ENCODE peak calls at places on chromosomes 13 and 19, in eight cellular contexts. O is body of pancreas, K is ascending aorta, Z is lower lobe of right lung, U is progenitor cell of endocrine pancreas, X is mucosa of descending colon, E is Calu3, P is RWPE1. H is an unnamed sample.

GRCh38 chr19:47826800-47827199 is 5.1 kb downstream of the CRX start:
- DNase-seq in O (no peak), K (no peak), Z (no peak), U (no peak), X (no peak), E (no peak), P (no peak), H (no peak)

GRCh38 chr13:105878119-105878518 is 657.3 kb downstream of the EFNB2 start:
- DNase-seq in O (no peak), K (no peak), Z (no peak), U (no peak), X (no peak), E (no peak), P (no peak), H (no peak)

GRCh38 chr13:68319384-68319783 is 1089.2 kb upstream of the PCDH9 start:
- DNase-seq in O (no peak), K (no peak), Z (no peak), U (no peak), X (no peak), E (no peak), P (no peak), H (no peak)

GRCh38 chr13:40809471-40809870 is 20.1 kb downstream of the SLC25A15 start:
- DNase-seq in O (no peak), K (no peak), Z (no peak), U (no peak), X (no peak), E (no peak), P (no peak), H (no peak)

GRCh38 chr13:98273824-98274786 is 97.0 kb upstream of the RNF113B start:
- DNase-seq in O (peak), K (no peak), Z (no peak), U (no peak), X (no peak), E (no peak), P (no peak), H (no peak)

GRCh38 chr19:46890423-46891170 is 29.8 kb downstream of the ARHGAP35 start:
- DNase-seq in O (peak), K (no peak), Z (no peak), U (no peak), X (no peak), E (peak), P (no peak), H (no peak)

GRCh38 chr13:20360041-20360491 is 127.9 kb upstream of the GJB6 start:
- DNase-seq in O (peak), K (no peak), Z (no peak), U (no peak), X (no peak), E (no peak), P (no peak), H (no peak)

GRCh38 chr13:100244431-100244830 is 155.5 kb downstream of the PCCA start:
- DNase-seq in O (no peak), K (no peak), Z (no peak), U (no peak), X (no peak), E (no peak), P (no peak), H (no peak)

GRCh38 chr19:13207237-13208130 is 57.3 kb downstream of the IER2 start:
- DNase-seq in O (no peak), K (no peak), Z (peak), U (no peak), X (peak), E (no peak), P (peak), H (no peak)

GRCh38 chr19:12727745-12728433 is 4.2 kb upstream of the TNPO2 start:
- DNase-seq in O (no peak), K (no peak), Z (no peak), U (no peak), X (no peak), E (no peak), P (no peak), H (no peak)

GRCh38 chr13:110597041-110597689 is 18.2 kb upstream of the NAXD start:
- DNase-seq in O (no peak), K (no peak), Z (no peak), U (no peak), X (no peak), E (no peak), P (no peak), H (no peak)

GRCh38 chr19:5961969-5962945 is 15.7 kb downstream of the RANBP3 start:
- DNase-seq in O (peak), K (no peak), Z (peak), U (peak), X (peak), E (peak), P (no peak), H (peak)

GRCh38 chr13:34076319-34076718 is 258.4 kb downstream of the RFC3 start:
- DNase-seq in O (no peak), K (no peak), Z (no peak), U (no peak), X (no peak), E (no peak), P (no peak), H (no peak)

GRCh38 chr19:41553804-41554203 is 22.2 kb upstream of the CEACAM21 start:
- DNase-seq in O (no peak), K (no peak), Z (no peak), U (no peak), X (no peak), E (no peak), P (no peak), H (no peak)

GRCh38 chr13:83503424-83503823 is 378.9 kb downstream of the SLITRK1 start:
- DNase-seq in O (no peak), K (no peak), Z (no peak), U (no peak), X (no peak), E (no peak), P (no peak), H (no peak)

GRCh38 chr13:44172411-44172810 is 201.2 kb upstream of the SERP2 start:
- DNase-seq in O (no peak), K (no peak), Z (no peak), U (no peak), X (no peak), E (no peak), P (no peak), H (no peak)

GRCh38 chr19:50361290-50362029 is 4.0 kb downstream of the NAPSA start:
- DNase-seq in O (no peak), K (no peak), Z (peak), U (no peak), X (no peak), E (no peak), P (no peak), H (no peak)

GRCh38 chr13:112764028-112764427 is 74.2 kb downstream of the ATP11A start:
- DNase-seq in O (no peak), K (no peak), Z (no peak), U (no peak), X (no peak), E (no peak), P (no peak), H (no peak)

GRCh38 chr19:12232961-12233360 is 61.7 kb downstream of the ZNF44 start:
- DNase-seq in O (no peak), K (no peak), Z (no peak), U (no peak), X (no peak), E (no peak), P (no peak), H (no peak)

GRCh38 chr13:104314926-104315535 is 1248.8 kb upstream of the SLC10A2 start:
- DNase-seq in O (no peak), K (no peak), Z (no peak), U (no peak), X (no peak), E (no peak), P (no peak), H (no peak)

GRCh38 chr19:19276851-19277250 is 3.8 kb upstream of the TM6SF2 start:
- DNase-seq in O (no peak), K (no peak), Z (no peak), U (no peak), X (no peak), E (no peak), P (no peak), H (peak)

GRCh38 chr19:51031880-51032225 is 2.9 kb downstream of the KLK12 start:
- DNase-seq in O (no peak), K (no peak), Z (no peak), U (no peak), X (no peak), E (no peak), P (no peak), H (no peak)

GRCh38 chr19:38317104-38317612 is 1.4 kb upstream of the YIF1B start:
- DNase-seq in O (no peak), K (no peak), Z (no peak), U (no peak), X (no peak), E (no peak), P (no peak), H (no peak)

GRCh38 chr19:12792048-12792852 is 964 bp downstream of the JUNB start:
- DNase-seq in O (peak), K (peak), Z (peak), U (no peak), X (peak), E (peak), P (no peak), H (peak)

GRCh38 chr13:24263652-24264051 is 45.7 kb upstream of the C1QTNF9 start:
- DNase-seq in O (no peak), K (no peak), Z (no peak), U (no peak), X (no peak), E (no peak), P (no peak), H (no peak)

GRCh38 chr13:66180806-66181205 is 1049.3 kb downstream of the PCDH9 start:
- DNase-seq in O (no peak), K (no peak), Z (no peak), U (no peak), X (no peak), E (no peak), P (no peak), H (no peak)

GRCh38 chr19:35276706-35277281 is 5.5 kb upstream of the HAMP start:
- DNase-seq in O (no peak), K (no peak), Z (no peak), U (no peak), X (no peak), E (no peak), P (no peak), H (no peak)

GRCh38 chr19:47005873-47006272 is 13.8 kb upstream of the NPAS1 start:
- DNase-seq in O (no peak), K (no peak), Z (no peak), U (no peak), X (no peak), E (peak), P (no peak), H (no peak)

GRCh38 chr19:31100945-31101344 is 248.3 kb downstream of the TSHZ3 start:
- DNase-seq in O (no peak), K (no peak), Z (no peak), U (no peak), X (no peak), E (no peak), P (no peak), H (no peak)

GRCh38 chr19:43362179-43362578 is 8.7 kb downstream of the CD177 start:
- DNase-seq in O (no peak), K (no peak), Z (no peak), U (no peak), X (no peak), E (no peak), P (no peak), H (no peak)

GRCh38 chr13:20869540-20869939 is 33.0 kb downstream of the XPO4 start:
- DNase-seq in O (no peak), K (no peak), Z (no peak), U (no peak), X (no peak), E (no peak), P (no peak), H (no peak)

GRCh38 chr19:920051-920857 is 3.1 kb downstream of the KISS1R start:
- DNase-seq in O (peak), K (no peak), Z (no peak), U (no peak), X (peak), E (peak), P (no peak), H (no peak)

GRCh38 chr13:73717632-73718031 is 416.6 kb downstream of the KLF12 start:
- DNase-seq in O (peak), K (no peak), Z (no peak), U (no peak), X (no peak), E (no peak), P (no peak), H (no peak)

GRCh38 chr19:34480971-34481821 is at the start of gene WTIP:
- DNase-seq in O (peak), K (peak), Z (peak), U (peak), X (peak), E (peak), P (peak), H (peak)

GRCh38 chr13:80312967-80313366 is 28.0 kb downstream of the SPRY2 start:
- DNase-seq in O (no peak), K (no peak), Z (no peak), U (no peak), X (no peak), E (no peak), P (no peak), H (no peak)

GRCh38 chr19:39078436-39079200 is 5.5 kb upstream of the ACP7 start:
- DNase-seq in O (no peak), K (no peak), Z (no peak), U (no peak), X (no peak), E (peak), P (peak), H (no peak)

GRCh38 chr19:19452241-19453128 is 47.0 kb downstream of the GATAD2A start:
- DNase-seq in O (no peak), K (no peak), Z (peak), U (no peak), X (peak), E (no peak), P (no peak), H (no peak)

GRCh38 chr13:85806553-85807175 is 7.4 kb upstream of the SLITRK6 start:
- DNase-seq in O (no peak), K (no peak), Z (no peak), U (no peak), X (no peak), E (no peak), P (peak), H (no peak)

GRCh38 chr13:30738526-30738925 is 3.2 kb downstream of the ALOX5AP start:
- DNase-seq in O (no peak), K (no peak), Z (no peak), U (no peak), X (no peak), E (no peak), P (no peak), H (no peak)

GRCh38 chr13:30742896-30743295 is 7.6 kb downstream of the ALOX5AP start:
- DNase-seq in O (no peak), K (no peak), Z (no peak), U (no peak), X (no peak), E (no peak), P (no peak), H (no peak)

GRCh38 chr13:30738946-30739528 is 3.7 kb downstream of the ALOX5AP start:
- DNase-seq in O (no peak), K (no peak), Z (no peak), U (no peak), X (no peak), E (no peak), P (no peak), H (no peak)

GRCh38 chr13:30737511-30738342 is 2.4 kb downstream of the ALOX5AP start:
- DNase-seq in O (no peak), K (no peak), Z (no peak), U (no peak), X (no peak), E (no peak), P (no peak), H (no peak)

DNA sequence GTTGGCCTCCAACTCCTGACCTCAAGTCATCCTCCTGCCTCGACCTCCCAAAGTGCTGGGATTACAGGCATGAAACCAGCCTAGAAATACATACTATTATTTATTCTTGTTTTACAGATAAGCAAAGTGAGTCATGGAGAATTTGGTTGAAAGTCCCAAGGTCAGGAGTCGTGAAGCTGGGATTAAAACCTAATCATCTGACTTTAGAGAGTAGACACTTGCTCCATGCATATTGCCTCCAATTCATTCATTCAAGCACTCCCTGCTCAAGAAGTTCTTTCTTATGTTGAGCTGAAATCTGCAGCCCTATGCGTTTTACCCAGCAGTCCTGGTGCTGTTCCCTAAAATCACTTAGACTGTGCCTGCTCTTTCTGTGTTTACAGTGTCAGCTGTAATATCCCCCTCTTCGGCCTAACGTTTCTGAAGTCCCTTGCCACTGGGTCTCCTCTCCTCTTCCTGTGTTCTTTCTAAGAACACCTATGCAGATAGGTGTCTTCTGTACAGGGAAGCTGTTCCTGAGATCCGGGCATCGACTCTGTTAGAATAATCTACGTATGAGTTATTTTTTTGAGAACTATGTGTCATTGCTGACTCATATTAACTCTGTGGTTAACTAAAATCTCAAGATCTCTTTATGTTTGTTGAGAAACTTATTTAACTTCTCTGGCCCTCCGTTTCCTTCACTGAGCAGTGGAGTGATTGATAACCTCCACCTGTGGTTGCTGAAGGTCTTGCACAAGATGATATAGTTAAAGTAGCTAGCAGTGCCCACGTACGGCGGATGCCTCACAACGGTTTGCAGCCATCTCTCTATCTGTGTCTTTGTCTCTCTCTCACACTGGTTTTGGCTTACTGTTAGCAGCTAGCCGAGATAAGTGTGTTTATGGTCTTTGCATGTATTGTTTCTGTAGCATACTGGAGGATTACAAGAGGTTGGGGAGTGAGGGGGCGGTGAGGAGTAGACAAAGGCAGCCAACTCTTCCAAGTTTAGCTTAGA is 4.6 kb downstream of the ALOX5AP start:
- DNase-seq in O (no peak), K (no peak), Z (no peak), U (no peak), X (no peak), E (peak), P (peak), H (no peak)
- TF ChIP-seq CTCF in O (no peak), K (no peak), Z (no peak), U (no peak), X (no peak), E (no peak), P (no peak), H (no peak)

DNA sequence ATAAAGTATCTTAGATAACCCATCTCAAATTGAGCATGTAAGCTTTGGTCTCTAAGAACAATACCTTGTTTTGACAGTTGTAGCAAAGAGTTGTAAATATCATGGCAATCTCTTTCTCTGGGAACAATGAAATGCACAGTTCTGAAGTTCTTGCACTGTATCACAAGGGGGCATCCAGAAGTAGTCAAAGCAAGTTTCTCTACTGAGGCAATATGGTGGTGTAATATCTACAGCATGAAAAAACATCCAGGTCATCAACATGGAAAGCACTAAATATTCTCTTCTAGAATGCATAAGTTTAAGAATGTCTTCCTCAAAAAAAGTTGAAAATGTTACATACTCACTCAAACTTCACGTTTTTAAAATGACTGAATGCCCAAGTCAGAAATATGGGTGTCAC is 19.6 kb downstream of the MTMR6 start:
- DNase-seq in O (no peak), K (no peak), Z (no peak), U (no peak), X (no peak), E (no peak), P (no peak), H (no peak)
- TF ChIP-seq CTCF in O (no peak), K (no peak), Z (peak), U (peak), X (no peak), E (no peak), P (no peak), H (no peak)

GRCh38 chr19:7980635-7981121 is 24.8 kb downstream of the ELAVL1 start:
- DNase-seq in O (no peak), K (no peak), Z (peak), U (no peak), X (no peak), E (no peak), P (no peak), H (no peak)
- TF ChIP-seq CTCF in O (no peak), K (no peak), Z (no peak), U (no peak), X (no peak), E (no peak), P (no peak), H (no peak)

GRCh38 chr19:45451850-45452387 is 15.9 kb upstream of the FOSB start:
- DNase-seq in O (no peak), K (no peak), Z (no peak), U (no peak), X (no peak), E (no peak), P (no peak), H (no peak)
- TF ChIP-seq CTCF in O (no peak), K (no peak), Z (no peak), U (no peak), X (no peak), E (no peak), P (no peak), H (no peak)

GRCh38 chr19:55132453-55133129 is 15.2 kb upstream of the PPP1R12C start:
- DNase-seq in O (no peak), K (no peak), Z (no peak), U (no peak), X (peak), E (no peak), P (no peak), H (no peak)
- TF ChIP-seq CTCF in O (no peak), K (no peak), Z (no peak), U (no peak), X (no peak), E (no peak), P (no peak), H (no peak)

GRCh38 chr19:10981496-10981895 is 20.7 kb downstream of the SMARCA4 start:
- DNase-seq in O (no peak), K (no peak), Z (no peak), U (no peak), X (no peak), E (no peak), P (no peak), H (no peak)

GRCh38 chr19:10985502-10985901 is 24.7 kb downstream of the SMARCA4 start:
- DNase-seq in O (no peak), K (no peak), Z (no peak), U (no peak), X (no peak), E (no peak), P (no peak), H (no peak)

GRCh38 chr19:10987621-10988297 is 26.9 kb downstream of the SMARCA4 start:
- DNase-seq in O (no peak), K (no peak), Z (no peak), U (no peak), X (no peak), E (no peak), P (no peak), H (no peak)

GRCh38 chr19:10986301-10987127 is 25.7 kb downstream of the SMARCA4 start:
- DNase-seq in O (no peak), K (no peak), Z (no peak), U (no peak), X (no peak), E (no peak), P (no peak), H (no peak)

GRCh38 chr19:10984166-10984735 is 23.4 kb downstream of the SMARCA4 start:
- DNase-seq in O (no peak), K (no peak), Z (no peak), U (no peak), X (no peak), E (no peak), P (no peak), H (no peak)
- TF ChIP-seq CTCF in O (no peak), K (no peak), Z (no peak), U (peak), X (no peak), E (no peak), P (no peak), H (no peak)

GRCh38 chr13:27079421-27079958 is 92.1 kb downstream of the USP12 start:
- DNase-seq in O (no peak), K (no peak), Z (no peak), U (no peak), X (no peak), E (no peak), P (no peak), H (no peak)

GRCh38 chr13:27081893-27082292 is 89.7 kb downstream of the USP12 start:
- DNase-seq in O (no peak), K (no peak), Z (no peak), U (no peak), X (no peak), E (no peak), P (no peak), H (no peak)

GRCh38 chr13:27080018-27080948 is 91.3 kb downstream of the USP12 start:
- DNase-seq in O (no peak), K (no peak), Z (no peak), U (no peak), X (no peak), E (no peak), P (no peak), H (no peak)

GRCh38 chr13:27082325-27082724 is 89.3 kb downstream of the USP12 start:
- DNase-seq in O (no peak), K (no peak), Z (no peak), U (no peak), X (no peak), E (no peak), P (no peak), H (no peak)

GRCh38 chr13:27076411-27076810 is 95.2 kb downstream of the USP12 start:
- DNase-seq in O (no peak), K (no peak), Z (no peak), U (no peak), X (no peak), E (no peak), P (no peak), H (no peak)
- TF ChIP-seq CTCF in O (no peak), K (no peak), Z (no peak), U (no peak), X (no peak), E (no peak), P (no peak), H (no peak)